ENCODE peak calls at places on chromosome 7, in four cellular contexts. T, W, C and H are unnamed samples.

GRCh38 chr7:149741629-149742028 is 31.8 kb downstream of the ZNF467 start:
- DNase-seq in T (peak; percentile 1), W (no peak), C (no peak), H (no peak)

GRCh38 chr7:130363156-130363847 is 17.0 kb upstream of the CPA1 start:
- DNase-seq in T (no peak), W (peak; percentile 2), C (no peak), H (no peak)

GRCh38 chr7:54944179-54944578 is 74.6 kb upstream of the EGFR start:
- DNase-seq in T (no peak), W (no peak), C (no peak), H (no peak)

GRCh38 chr7:74220229-74220628 is 10.4 kb downstream of the LAT2 start:
- DNase-seq in T (no peak), W (peak; percentile 59), C (no peak), H (no peak)

GRCh38 chr7:112192236-112193154 is 13.7 kb downstream of the DOCK4 start:
- DNase-seq in T (no peak), W (no peak), C (no peak), H (no peak)

GRCh38 chr7:38222481-38223096 is 44.5 kb downstream of the STARD3NL start:
- DNase-seq in T (peak; percentile 29), W (peak; percentile 22), C (no peak), H (no peak)

GRCh38 chr7:23907012-23907411 is 197.0 kb downstream of the STK31 start:
- DNase-seq in T (no peak), W (no peak), C (no peak), H (no peak)

GRCh38 chr7:3493499-3493898 is 192.4 kb downstream of the SDK1 start:
- DNase-seq in T (no peak), W (no peak), C (no peak), H (no peak)

GRCh38 chr7:115707236-115707635 is 323.3 kb downstream of the TFEC start:
- DNase-seq in T (peak; percentile 70), W (peak; percentile 4), C (no peak), H (no peak)

GRCh38 chr7:20116869-20117268 is 100.3 kb downstream of the MACC1 start:
- DNase-seq in T (no peak), W (no peak), C (no peak), H (no peak)

GRCh38 chr7:115968166-115968565 is 62.4 kb downstream of the TFEC start:
- DNase-seq in T (no peak), W (no peak), C (no peak), H (no peak)

GRCh38 chr7:157000047-157000726 is 10.3 kb downstream of the MNX1 start:
- DNase-seq in T (peak; percentile 25), W (peak; percentile 84), C (no peak), H (no peak)

GRCh38 chr7:41879113-41879385 is 176.2 kb upstream of the INHBA start:
- DNase-seq in T (no peak), W (no peak), C (no peak), H (no peak)

GRCh38 chr7:105198223-105198622 is 184.2 kb downstream of the KMT2E start:
- DNase-seq in T (no peak), W (no peak), C (no peak), H (no peak)

GRCh38 chr7:131159961-131160361 is 167.7 kb upstream of the MKLN1 start:
- DNase-seq in T (no peak), W (no peak), C (no peak), H (no peak)

GRCh38 chr7:17302575-17303142 is 4.2 kb downstream of the AHR start:
- DNase-seq in T (no peak), W (no peak), C (no peak), H (no peak)

GRCh38 chr7:39321909-39322498 is 244.2 kb upstream of the YAE1 start:
- DNase-seq in T (no peak), W (no peak), C (no peak), H (no peak)

GRCh38 chr7:102318482-102318971 is 31.9 kb downstream of the SH2B2 start:
- DNase-seq in T (no peak), W (peak; percentile 61), C (no peak), H (no peak)

GRCh38 chr7:127514499-127514898 is 70.9 kb downstream of the GCC1 start:
- DNase-seq in T (no peak), W (peak; percentile 53), C (no peak), H (no peak)

GRCh38 chr7:128210590-128211570 is 30.2 kb upstream of the LEP start:
- DNase-seq in T (peak; percentile 7), W (peak; percentile 57), C (no peak), H (no peak)

GRCh38 chr7:116292381-116292780 is 82.0 kb downstream of the TES start:
- DNase-seq in T (no peak), W (no peak), C (no peak), H (no peak)

GRCh38 chr7:108253275-108254044 is 123.3 kb upstream of the LAMB4 start:
- DNase-seq in T (no peak), W (no peak), C (no peak), H (no peak)

GRCh38 chr7:20442951-20443350 is 112.3 kb downstream of the ITGB8 start:
- DNase-seq in T (no peak), W (no peak), C (no peak), H (no peak)

GRCh38 chr7:45259227-45259596 is 101.6 kb downstream of the RAMP3 start:
- DNase-seq in T (no peak), W (no peak), C (no peak), H (no peak)

GRCh38 chr7:86932038-86932512 is 127.4 kb downstream of the ELAPOR2 start:
- DNase-seq in T (no peak), W (no peak), C (no peak), H (no peak)